ENCODE peak calls at places on chromosomes 11 and 22, in four cellular contexts. T is sciatic nerve; F is NCI-H345; Q is activated CD4-positive, alpha-beta T cell treated with anti-CD3 and anti-CD28 coated beads for 24 hours. N is an unnamed sample.

GRCh38 chr22:30423296-30423958 is 2.1 kb upstream of the MTFP1 start:
- DNase-seq in T (peak; percentile 85), F (peak; percentile 40), Q (peak; percentile 47), N (no peak)

GRCh38 chr11:78397398-78397797 is 20.2 kb downstream of the GAB2 start:
- DNase-seq in T (no peak), F (no peak), Q (no peak), N (no peak)

GRCh38 chr11:80034801-80035200 is 594.0 kb upstream of the TENM4 start:
- DNase-seq in T (no peak), F (no peak), Q (no peak), N (no peak)

GRCh38 chr11:69598147-69598546 is 42.8 kb upstream of the CCND1 start:
- DNase-seq in T (no peak), F (no peak), Q (no peak), N (no peak)

GRCh38 chr11:12182650-12183511 is 72.5 kb downstream of the MICAL2 start:
- DNase-seq in T (no peak), F (no peak), Q (no peak), N (no peak)

GRCh38 chr11:85893378-85893777 is 38.2 kb downstream of the CCDC83 start:
- DNase-seq in T (no peak), F (no peak), Q (no peak), N (no peak)

GRCh38 chr11:76620471-76620870 is 50.1 kb downstream of the LRRC32 start:
- DNase-seq in T (no peak), F (no peak), Q (no peak), N (no peak)

GRCh38 chr11:76193219-76193618 is 13.1 kb downstream of the WNT11 start:
- DNase-seq in T (no peak), F (no peak), Q (no peak), N (no peak)

GRCh38 chr11:120925944-120926343 is 98.0 kb upstream of the TBCEL start:
- DNase-seq in T (no peak), F (no peak), Q (no peak), N (no peak)

GRCh38 chr11:1548221-1549070 is 23.6 kb downstream of the DUSP8 start:
- DNase-seq in T (no peak), F (peak; percentile 67), Q (no peak), N (peak; percentile 51)

GRCh38 chr22:19986410-19987341 is 29.9 kb downstream of the ARVCF start:
- DNase-seq in T (peak; percentile 89), F (peak; percentile 74), Q (peak; percentile 41), N (peak; percentile 45)

GRCh38 chr11:61820174-61820573 is 3.4 kb upstream of the FADS1 start:
- DNase-seq in T (no peak), F (no peak), Q (no peak), N (no peak)

GRCh38 chr11:88421530-88421929 is 84.0 kb upstream of the CTSC start:
- DNase-seq in T (no peak), F (no peak), Q (peak; percentile 21), N (no peak)

GRCh38 chr22:29141078-29141688 is 64.5 kb upstream of the EMID1 start:
- DNase-seq in T (no peak), F (no peak), Q (no peak), N (no peak)

GRCh38 chr11:110128161-110128560 is 35.0 kb downstream of the ZC3H12C start:
- DNase-seq in T (no peak), F (peak; percentile 82), Q (no peak), N (no peak)

GRCh38 chr22:25853078-25853477 is 111.1 kb downstream of the MYO18B start:
- DNase-seq in T (no peak), F (no peak), Q (no peak), N (no peak)

GRCh38 chr22:50309601-50309991 is 2.1 kb upstream of the PLXNB2 start:
- DNase-seq in T (no peak), F (no peak), Q (no peak), N (no peak)

GRCh38 chr11:76625787-76626186 is 44.8 kb downstream of the LRRC32 start:
- DNase-seq in T (no peak), F (no peak), Q (no peak), N (no peak)

GRCh38 chr11:87432006-87432405 is 394.3 kb downstream of the TMEM135 start:
- DNase-seq in T (no peak), F (no peak), Q (no peak), N (no peak)

GRCh38 chr22:19738664-19739447 is 15.5 kb downstream of the GP1BB start:
- DNase-seq in T (no peak), F (no peak), Q (no peak), N (no peak)

GRCh38 chr22:35705141-35705540 is 12.5 kb upstream of the APOL5 start:
- DNase-seq in T (no peak), F (no peak), Q (no peak), N (no peak)

GRCh38 chr11:44361883-44362282 is 51.9 kb upstream of the ALX4 start:
- DNase-seq in T (no peak), F (no peak), Q (no peak), N (no peak)

GRCh38 chr11:17828311-17828751 is 93.8 kb downstream of the KCNC1 start:
- DNase-seq in T (peak; percentile 67), F (no peak), Q (no peak), N (no peak)

GRCh38 chr22:40627612-40628011 is 8.9 kb downstream of the MRTFA start:
- DNase-seq in T (no peak), F (no peak), Q (no peak), N (no peak)

GRCh38 chr11:3157381-3158130 is 7.6 kb downstream of the OSBPL5 start:
- DNase-seq in T (no peak), F (no peak), Q (no peak), N (no peak)

N was measured in NCI-H2029 treated with DMSO at 0.1 percent for 48 hours.